ENCODE peak calls at places on chromosome 14, in four cellular contexts. K, J, L and E are unnamed samples.
A peak's percentile ranks its signal among the peaks of the same experiment; 100 is the strongest.

GRCh38 chr14:53964249-53964648 is 7.6 kb upstream of the BMP4 start:
- DNase-seq in K (no peak), J (no peak), L (peak; percentile 47), E (no peak)

GRCh38 chr14:21526672-21527319 is 650 bp upstream of the SALL2 start:
- DNase-seq in L (no peak), K (no peak), J (no peak), E (peak; percentile 42)

GRCh38 chr14:38623661-38624060 is 367.8 kb upstream of the CLEC14A start:
- DNase-seq in J (no peak), K (no peak), L (no peak), E (no peak)

GRCh38 chr14:90551070-90551704 is 154.4 kb downstream of the CALM1 start:
- DNase-seq in K (no peak), J (no peak), L (peak; percentile 49), E (no peak)

GRCh38 chr14:90060312-90060964 is 1.4 kb upstream of the KCNK13 start:
- DNase-seq in L (peak; percentile 51), K (peak; percentile 42), J (no peak), E (peak; percentile 68)

GRCh38 chr14:51781352-51781751 is 79.1 kb upstream of the GNG2 start:
- DNase-seq in L (no peak), K (no peak), J (no peak), E (no peak)

GRCh38 chr14:105582639-105583038 is 56.3 kb downstream of the TMEM121 start:
- DNase-seq in K (no peak), J (no peak), L (peak; percentile 15), E (peak; percentile 29)

GRCh38 chr14:20866963-20867362 is 24.2 kb upstream of the RNASE3 start:
- DNase-seq in K (no peak), L (no peak), J (peak; percentile 10), E (no peak)

GRCh38 chr14:106790189-106791036 is 1264.0 kb downstream of the TMEM121 start:
- DNase-seq in L (no peak), K (peak; percentile 44), J (peak; percentile 84), E (peak; percentile 83)

GRCh38 chr14:100067971-100068959 is 3.0 kb downstream of the EVL start:
- DNase-seq in L (peak; percentile 50), J (peak; percentile 93), K (peak; percentile 20), E (peak; percentile 47)

GRCh38 chr14:93789366-93790130 is 1.3 kb upstream of the PRIMA1 start:
- DNase-seq in K (no peak), L (no peak), J (no peak), E (no peak)

GRCh38 chr14:23537351-23538048 is 14.1 kb downstream of the ZFHX2 start:
- DNase-seq in J (no peak), K (no peak), L (peak; percentile 30), E (no peak)

GRCh38 chr14:64092940-64093339 is 201.2 kb downstream of the ESR2 start:
- DNase-seq in K (no peak), J (no peak), L (no peak), E (no peak)

GRCh38 chr14:93954900-93955891 is 21.2 kb downstream of the ASB2 start:
- DNase-seq in J (peak; percentile 5), K (no peak), L (no peak), E (no peak)

GRCh38 chr14:26206640-26207039 is 391.2 kb downstream of the NOVA1 start:
- DNase-seq in K (no peak), J (no peak), L (no peak), E (no peak)

GRCh38 chr14:103007555-103007954 is 49.8 kb downstream of the CDC42BPB start:
- DNase-seq in L (no peak), J (no peak), K (peak; percentile 32), E (no peak)

GRCh38 chr14:102953100-102953499 is 30.6 kb downstream of the AMN start:
- DNase-seq in L (no peak), K (no peak), J (no peak), E (no peak)

GRCh38 chr14:68593806-68594536 is 198.9 kb downstream of the ZFP36L1 start:
- DNase-seq in J (peak; percentile 73), L (peak; percentile 45), K (no peak), E (peak; percentile 99)

GRCh38 chr14:99075771-99076370 is 196.1 kb downstream of the BCL11B start:
- DNase-seq in L (no peak), K (no peak), J (no peak), E (no peak)

GRCh38 chr14:89665262-89665661 is 248.2 kb upstream of the FOXN3 start:
- DNase-seq in K (no peak), J (no peak), L (no peak), E (no peak)

GRCh38 chr14:99644723-99645544 is at the start of gene HHIPL1:
- DNase-seq in K (peak; percentile 38), L (peak; percentile 17), J (no peak), E (no peak)

GRCh38 chr14:99724196-99724891 is 40.2 kb downstream of the CYP46A1 start:
- DNase-seq in J (no peak), K (no peak), L (peak; percentile 49), E (no peak)

GRCh38 chr14:25537846-25538455 is 488.0 kb upstream of the STXBP6 start:
- DNase-seq in L (no peak), J (peak; percentile 35), K (no peak), E (peak; percentile 51)

GRCh38 chr14:70011098-70011497 is 131.9 kb downstream of the SMOC1 start:
- DNase-seq in K (no peak), J (no peak), L (no peak), E (no peak)

GRCh38 chr14:29740491-29740890 is 187.2 kb downstream of the PRKD1 start:
- DNase-seq in K (no peak), L (no peak), J (no peak), E (no peak)

GRCh38 chr14:95073947-95074346 is 83.4 kb downstream of the DICER1 start:
- DNase-seq in L (no peak), K (no peak), J (no peak), E (no peak)
- H3K27ac ChIP-seq in L (no peak overlapping the region), K (no peak overlapping the region), J (no peak overlapping the region), E (no peak overlapping the region)

DNA sequence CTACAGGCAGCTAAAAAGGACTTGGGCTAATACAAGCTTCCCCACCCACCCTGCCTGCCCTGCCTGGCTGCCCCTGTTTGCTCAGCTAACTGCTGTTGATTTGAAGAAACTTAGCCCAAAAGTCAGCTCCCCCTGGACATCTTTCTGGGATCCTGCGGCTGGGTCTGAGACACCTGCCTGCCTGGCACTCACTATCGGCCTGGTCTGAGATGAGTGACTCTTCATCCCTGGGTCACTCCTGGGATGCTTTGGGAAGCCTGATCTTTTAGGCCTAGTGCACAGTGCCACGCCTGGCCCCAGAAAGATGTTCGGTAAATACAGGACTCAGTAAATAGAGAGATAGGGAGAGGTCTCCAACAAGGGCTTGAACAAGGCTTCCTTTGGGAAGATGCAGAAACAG is 211.3 kb upstream of the DIO3 start:
- DNase-seq in J (no peak), K (no peak), L (no peak), E (no peak)
- H3K9me3 ChIP-seq in J (peaks cover 24% of the 10 kb centered on the region), K (peaks cover 62% of the 10 kb centered on the region), L (peaks cover 18% of the 10 kb centered on the region), E (no peaks in the 10 kb centered on the region)

GRCh38 chr14:61544448-61545202 is 150.7 kb upstream of the HIF1A start:
- DNase-seq in J (no peak), K (no peak), L (no peak), E (no peak)

GRCh38 chr14:61545716-61546455 is 149.4 kb upstream of the HIF1A start:
- DNase-seq in J (no peak), K (no peak), L (no peak), E (no peak)

GRCh38 chr14:61543946-61544345 is 151.4 kb upstream of the HIF1A start:
- DNase-seq in L (no peak), J (no peak), K (no peak), E (no peak)

GRCh38 chr14:61549425-61549824 is 145.9 kb upstream of the HIF1A start:
- DNase-seq in J (no peak), L (peak; percentile 63), K (no peak), E (no peak)

DNA sequence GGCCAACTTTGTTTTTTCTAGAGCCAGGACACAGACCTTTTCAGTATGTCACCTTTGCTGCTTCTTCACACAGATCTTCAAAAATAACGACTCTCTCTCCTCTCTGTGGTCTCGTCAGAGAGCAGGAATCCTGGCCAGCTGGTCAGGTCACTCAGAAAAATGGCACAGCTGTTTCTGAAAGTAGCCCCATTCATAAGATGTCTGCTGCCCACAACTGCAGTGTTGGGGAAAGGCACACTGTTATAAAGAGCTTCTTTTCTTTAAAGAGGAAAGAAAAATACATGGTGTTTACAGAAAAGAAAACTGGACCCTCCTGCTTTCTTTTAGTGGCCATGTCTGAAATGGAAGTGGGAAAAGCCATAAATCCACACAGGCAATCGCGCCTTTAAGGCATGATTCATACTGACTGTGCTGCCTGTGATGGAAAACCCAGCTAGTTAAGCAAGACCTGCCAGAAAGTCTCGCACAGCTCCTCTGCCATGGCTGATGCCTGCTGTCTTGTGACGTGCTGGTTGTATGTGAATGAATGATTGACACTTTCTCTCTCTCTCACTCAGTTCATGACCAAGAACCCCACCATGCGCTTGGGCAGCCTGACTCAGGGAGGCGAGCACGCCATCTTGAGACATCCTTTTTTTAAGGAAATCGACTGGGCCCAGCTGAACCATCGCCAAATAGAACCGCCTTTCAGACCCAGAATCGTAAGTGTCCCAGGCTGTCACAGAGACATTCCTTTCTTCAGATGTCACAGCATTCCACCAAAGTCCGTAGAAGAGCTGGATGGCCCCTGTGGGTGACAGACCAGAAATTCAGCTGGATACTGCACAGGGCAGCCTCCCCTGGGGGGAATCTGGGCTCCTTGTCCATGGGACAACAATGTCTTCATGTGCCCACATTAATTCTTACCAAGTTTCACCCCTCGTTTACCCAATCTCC is 147.9 kb upstream of the HIF1A start:
- DNase-seq in L (peak; percentile 95), J (no peak), K (no peak), E (peak; percentile 95)
- H3K27ac ChIP-seq in L (peak overlapping the region; percentile 88), J (no peak overlapping the region), K (no peak overlapping the region), E (peak overlapping the region; percentile 99)

DNA sequence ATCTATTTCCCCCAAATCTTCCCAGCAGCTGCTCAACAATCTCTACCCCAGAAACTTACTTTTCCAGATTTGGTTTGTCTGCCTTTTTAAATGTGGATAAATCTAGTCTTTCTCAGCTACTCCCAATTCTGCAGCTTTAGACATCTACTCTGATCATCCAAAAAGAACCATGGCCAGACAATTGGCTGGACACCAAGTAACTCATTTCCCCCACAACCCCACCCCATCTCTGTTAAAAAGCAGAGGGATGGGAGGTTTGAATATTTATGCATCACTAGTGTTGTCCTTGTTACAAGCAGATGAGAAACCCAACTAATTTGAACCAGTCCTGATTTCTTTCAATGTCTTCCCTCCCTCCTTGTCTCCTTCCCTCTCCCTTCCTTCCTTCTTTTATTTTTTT is 392.0 kb downstream of the GALC start:
- DNase-seq in J (no peak), L (no peak), K (no peak), E (no peak)
- H3K9me3 ChIP-seq in J (peaks cover 6% of the 10 kb centered on the region), L (peaks cover 6% of the 10 kb centered on the region), K (peaks cover 22% of the 10 kb centered on the region), E (no peaks in the 10 kb centered on the region)

GRCh38 chr14:58730793-58731464 is 93.2 kb downstream of the DACT1 start:
- DNase-seq in K (no peak), J (no peak), L (no peak), E (no peak)
- H3K27ac ChIP-seq in K (peak overlapping the region; percentile 14), J (no peak overlapping the region), L (peak overlapping the region; percentile 71), E (peak overlapping the region; percentile 67)

DNA sequence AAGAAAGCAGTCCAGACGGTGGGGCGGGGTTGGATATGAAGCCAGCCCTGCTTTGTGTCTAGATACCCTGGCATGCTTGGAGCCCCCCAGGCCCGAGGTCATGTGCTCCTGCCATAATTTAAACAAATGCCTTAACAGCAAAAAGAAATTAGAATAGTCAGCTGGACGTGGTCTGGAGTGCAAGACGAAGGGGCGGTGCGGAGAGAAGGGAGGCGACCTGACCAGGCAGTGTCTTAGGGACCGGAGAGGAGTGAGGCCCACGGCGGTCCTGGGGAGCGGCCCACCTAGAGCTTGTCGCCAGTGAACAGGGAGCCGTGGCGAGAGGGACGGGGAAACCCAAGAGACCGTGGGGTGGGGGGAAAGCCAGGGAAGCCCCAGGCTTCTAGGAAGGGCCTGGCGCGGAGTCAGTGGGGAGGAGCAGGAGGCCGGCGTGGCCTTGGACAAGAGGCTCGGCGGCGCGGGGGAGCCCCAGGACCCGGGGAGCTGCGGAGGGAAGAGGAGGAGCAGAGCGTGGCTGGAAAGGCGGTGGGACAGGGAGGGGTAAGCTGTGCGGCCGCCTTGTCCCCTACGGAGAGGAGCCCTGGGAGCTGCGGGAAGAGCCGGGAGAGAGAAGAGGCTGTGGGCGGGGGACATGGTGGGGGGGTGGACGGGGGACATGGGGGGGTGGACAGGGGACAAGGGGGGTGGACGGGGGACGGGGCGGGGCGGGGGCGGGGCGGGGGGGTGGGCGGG is 118.5 kb upstream of the C14orf180 start:
- DNase-seq in J (no peak), K (no peak), L (no peak), E (no peak)
- H3K9me3 ChIP-seq in J (no peaks in the 10 kb centered on the region), K (no peaks in the 10 kb centered on the region), L (no peaks in the 10 kb centered on the region), E (no peaks in the 10 kb centered on the region)